ENCODE peak calls at places on chromosomes 4 and X, in seven cellular contexts. One of them, this sample, is unnamed.
A peak's percentile ranks its signal among the peaks of the same experiment; 100 is the strongest.

GRCh38 chr4:121733942-121734341 is 31.0 kb downstream of the SMIM43 start:
- DNase-seq in IMR-90: no peak
- DNase-seq in thyroid gland: no peak
- DNase-seq in hepatocyte: no peak
- DNase-seq in heart left ventricle: no peak
- DNase-seq in stomach: no peak
- DNase-seq in CD4-positive, CD25-positive, alpha-beta regulatory T cell: no peak
- DNase-seq in this sample: no peak

GRCh38 chr4:139530833-139531427 is 25.1 kb downstream of the SETD7 start:
- DNase-seq in IMR-90: no peak
- DNase-seq in thyroid gland: peak; percentile 17
- DNase-seq in hepatocyte: peak; percentile 61
- DNase-seq in heart left ventricle: peak; percentile 34
- DNase-seq in stomach: peak; percentile 65
- DNase-seq in CD4-positive, CD25-positive, alpha-beta regulatory T cell: peak; percentile 34
- DNase-seq in this sample: no peak

GRCh38 chr4:107579099-107579498 is 140.9 kb downstream of the PAPSS1 start:
- DNase-seq in IMR-90: no peak
- DNase-seq in thyroid gland: no peak
- DNase-seq in hepatocyte: no peak
- DNase-seq in heart left ventricle: no peak
- DNase-seq in stomach: no peak
- DNase-seq in CD4-positive, CD25-positive, alpha-beta regulatory T cell: no peak
- DNase-seq in this sample: no peak

GRCh38 chrX:64894454-64895038 is 81.7 kb downstream of the ZC4H2 start:
- DNase-seq in IMR-90: peak; percentile 5
- DNase-seq in thyroid gland: peak; percentile 12
- DNase-seq in hepatocyte: peak; percentile 44
- DNase-seq in heart left ventricle: peak; percentile 32
- DNase-seq in stomach: peak; percentile 48
- DNase-seq in CD4-positive, CD25-positive, alpha-beta regulatory T cell: no peak
- DNase-seq in this sample: no peak

GRCh38 chrX:2820131-2820771 is 8.5 kb upstream of the GYG2 start:
- DNase-seq in IMR-90: no peak
- DNase-seq in thyroid gland: no peak
- DNase-seq in hepatocyte: no peak
- DNase-seq in heart left ventricle: no peak
- DNase-seq in stomach: no peak
- DNase-seq in CD4-positive, CD25-positive, alpha-beta regulatory T cell: no peak
- DNase-seq in this sample: no peak

GRCh38 chr4:101697266-101697665 is 93.3 kb upstream of the BANK1 start:
- DNase-seq in IMR-90: no peak
- DNase-seq in thyroid gland: peak; percentile 3
- DNase-seq in hepatocyte: no peak
- DNase-seq in heart left ventricle: no peak
- DNase-seq in stomach: no peak
- DNase-seq in CD4-positive, CD25-positive, alpha-beta regulatory T cell: no peak
- DNase-seq in this sample: no peak

GRCh38 chrX:107541244-107541643 is 87.1 kb upstream of the PRPS1 start:
- DNase-seq in IMR-90: peak; percentile 52
- DNase-seq in thyroid gland: no peak
- DNase-seq in hepatocyte: peak; percentile 52
- DNase-seq in heart left ventricle: no peak
- DNase-seq in stomach: no peak
- DNase-seq in CD4-positive, CD25-positive, alpha-beta regulatory T cell: no peak
- DNase-seq in this sample: no peak

GRCh38 chr4:45292844-45293243 is 566.5 kb upstream of the GNPDA2 start:
- DNase-seq in IMR-90: no peak
- DNase-seq in thyroid gland: no peak
- DNase-seq in hepatocyte: no peak
- DNase-seq in heart left ventricle: no peak
- DNase-seq in stomach: no peak
- DNase-seq in CD4-positive, CD25-positive, alpha-beta regulatory T cell: no peak
- DNase-seq in this sample: no peak

GRCh38 chr4:24881508-24882071 is 31.3 kb downstream of the CCDC149 start:
- DNase-seq in IMR-90: no peak
- DNase-seq in thyroid gland: no peak
- DNase-seq in hepatocyte: no peak
- DNase-seq in heart left ventricle: no peak
- DNase-seq in stomach: no peak
- DNase-seq in CD4-positive, CD25-positive, alpha-beta regulatory T cell: no peak
- DNase-seq in this sample: no peak

GRCh38 chr4:172750910-172751309 is 417.7 kb upstream of the GALNT7 start:
- DNase-seq in IMR-90: no peak
- DNase-seq in thyroid gland: no peak
- DNase-seq in hepatocyte: no peak
- DNase-seq in heart left ventricle: no peak
- DNase-seq in stomach: no peak
- DNase-seq in CD4-positive, CD25-positive, alpha-beta regulatory T cell: no peak
- DNase-seq in this sample: no peak

GRCh38 chrX:150546711-150547153 is 21.7 kb upstream of the MTM1 start:
- DNase-seq in IMR-90: no peak
- DNase-seq in thyroid gland: peak; percentile 83
- DNase-seq in hepatocyte: peak; percentile 17
- DNase-seq in heart left ventricle: no peak
- DNase-seq in stomach: no peak
- DNase-seq in CD4-positive, CD25-positive, alpha-beta regulatory T cell: no peak
- DNase-seq in this sample: no peak

GRCh38 chrX:48715066-48715465 is 18.5 kb downstream of the SUV39H1 start:
- DNase-seq in IMR-90: peak; percentile 58
- DNase-seq in thyroid gland: no peak
- DNase-seq in hepatocyte: no peak
- DNase-seq in heart left ventricle: no peak
- DNase-seq in stomach: no peak
- DNase-seq in CD4-positive, CD25-positive, alpha-beta regulatory T cell: no peak
- DNase-seq in this sample: no peak

GRCh38 chr4:147481577-147482109 is 746 bp downstream of the EDNRA start:
- DNase-seq in IMR-90: no peak
- DNase-seq in thyroid gland: peak; percentile 54
- DNase-seq in hepatocyte: peak; percentile 25
- DNase-seq in heart left ventricle: no peak
- DNase-seq in stomach: no peak
- DNase-seq in CD4-positive, CD25-positive, alpha-beta regulatory T cell: no peak
- DNase-seq in this sample: no peak

GRCh38 chrX:12411831-12412230 is 273.6 kb downstream of the FRMPD4 start:
- DNase-seq in IMR-90: peak; percentile 10
- DNase-seq in thyroid gland: no peak
- DNase-seq in hepatocyte: no peak
- DNase-seq in heart left ventricle: no peak
- DNase-seq in stomach: no peak
- DNase-seq in CD4-positive, CD25-positive, alpha-beta regulatory T cell: no peak
- DNase-seq in this sample: no peak

GRCh38 chr4:121583396-121583795 is 113.4 kb downstream of the ANXA5 start:
- DNase-seq in IMR-90: no peak
- DNase-seq in thyroid gland: no peak
- DNase-seq in hepatocyte: no peak
- DNase-seq in heart left ventricle: no peak
- DNase-seq in stomach: no peak
- DNase-seq in CD4-positive, CD25-positive, alpha-beta regulatory T cell: no peak
- DNase-seq in this sample: no peak

GRCh38 chrX:47030339-47030738 is 47.9 kb upstream of the RGN start:
- DNase-seq in IMR-90: peak; percentile 68
- DNase-seq in thyroid gland: no peak
- DNase-seq in hepatocyte: peak; percentile 71
- DNase-seq in heart left ventricle: no peak
- DNase-seq in stomach: no peak
- DNase-seq in CD4-positive, CD25-positive, alpha-beta regulatory T cell: no peak
- DNase-seq in this sample: no peak

GRCh38 chr4:1096841-1097240 is 16.5 kb downstream of the RNF212 start:
- DNase-seq in IMR-90: no peak
- DNase-seq in thyroid gland: no peak
- DNase-seq in hepatocyte: no peak
- DNase-seq in heart left ventricle: no peak
- DNase-seq in stomach: no peak
- DNase-seq in CD4-positive, CD25-positive, alpha-beta regulatory T cell: no peak
- DNase-seq in this sample: no peak

GRCh38 chr4:168076989-168077725 is 15.2 kb upstream of the ANXA10 start:
- DNase-seq in IMR-90: peak; percentile 71
- DNase-seq in thyroid gland: peak; percentile 28
- DNase-seq in hepatocyte: peak; percentile 80
- DNase-seq in heart left ventricle: no peak
- DNase-seq in stomach: peak; percentile 75
- DNase-seq in CD4-positive, CD25-positive, alpha-beta regulatory T cell: peak; percentile 1
- DNase-seq in this sample: no peak

GRCh38 chr4:52298444-52298843 is 247.3 kb downstream of the SPATA18 start:
- DNase-seq in IMR-90: no peak
- DNase-seq in thyroid gland: no peak
- DNase-seq in hepatocyte: no peak
- DNase-seq in heart left ventricle: no peak
- DNase-seq in stomach: no peak
- DNase-seq in CD4-positive, CD25-positive, alpha-beta regulatory T cell: no peak
- DNase-seq in this sample: no peak

GRCh38 chr4:138772366-138772765 is 243.2 kb upstream of the NOCT start:
- DNase-seq in IMR-90: no peak
- DNase-seq in thyroid gland: no peak
- DNase-seq in hepatocyte: no peak
- DNase-seq in heart left ventricle: no peak
- DNase-seq in stomach: no peak
- DNase-seq in CD4-positive, CD25-positive, alpha-beta regulatory T cell: no peak
- DNase-seq in this sample: no peak

GRCh38 chr4:75844151-75844662 is 58.0 kb downstream of the PPEF2 start:
- DNase-seq in IMR-90: peak; percentile 96
- DNase-seq in thyroid gland: no peak
- DNase-seq in hepatocyte: peak; percentile 55
- DNase-seq in heart left ventricle: no peak
- DNase-seq in stomach: no peak
- DNase-seq in CD4-positive, CD25-positive, alpha-beta regulatory T cell: no peak
- DNase-seq in this sample: no peak

GRCh38 chrX:93673869-93674271 is at the start of gene FAM133A:
- DNase-seq in IMR-90: peak; percentile 4
- DNase-seq in thyroid gland: no peak
- DNase-seq in hepatocyte: peak; percentile 63
- DNase-seq in heart left ventricle: no peak
- DNase-seq in stomach: no peak
- DNase-seq in CD4-positive, CD25-positive, alpha-beta regulatory T cell: no peak
- DNase-seq in this sample: no peak

GRCh38 chr4:155722816-155723499 is 35.9 kb upstream of the GUCY1B1 start:
- DNase-seq in IMR-90: peak; percentile 77
- DNase-seq in thyroid gland: no peak
- DNase-seq in hepatocyte: no peak
- DNase-seq in heart left ventricle: no peak
- DNase-seq in stomach: no peak
- DNase-seq in CD4-positive, CD25-positive, alpha-beta regulatory T cell: no peak
- DNase-seq in this sample: no peak

GRCh38 chrX:40459576-40460158 is 121.1 kb upstream of the ATP6AP2 start:
- DNase-seq in IMR-90: no peak
- DNase-seq in thyroid gland: no peak
- DNase-seq in hepatocyte: no peak
- DNase-seq in heart left ventricle: no peak
- DNase-seq in stomach: no peak
- DNase-seq in CD4-positive, CD25-positive, alpha-beta regulatory T cell: no peak
- DNase-seq in this sample: no peak

GRCh38 chr4:18689308-18689915 is 667.9 kb upstream of the LCORL start:
- DNase-seq in IMR-90: peak; percentile 66
- DNase-seq in thyroid gland: peak; percentile 31
- DNase-seq in hepatocyte: peak; percentile 83
- DNase-seq in heart left ventricle: no peak
- DNase-seq in stomach: peak; percentile 55
- DNase-seq in CD4-positive, CD25-positive, alpha-beta regulatory T cell: no peak
- DNase-seq in this sample: no peak

GRCh38 chr4:66930216-66930615 is 615.1 kb downstream of the CENPC start:
- DNase-seq in IMR-90: no peak
- DNase-seq in thyroid gland: no peak
- DNase-seq in hepatocyte: no peak
- DNase-seq in heart left ventricle: no peak
- DNase-seq in stomach: no peak
- DNase-seq in CD4-positive, CD25-positive, alpha-beta regulatory T cell: no peak
- DNase-seq in this sample: no peak

GRCh38 chr4:183532823-183533222 is 28.0 kb downstream of the ING2 start:
- DNase-seq in IMR-90: peak; percentile 29
- DNase-seq in thyroid gland: no peak
- DNase-seq in hepatocyte: peak; percentile 21
- DNase-seq in heart left ventricle: no peak
- DNase-seq in stomach: no peak
- DNase-seq in CD4-positive, CD25-positive, alpha-beta regulatory T cell: no peak
- DNase-seq in this sample: no peak

DNA sequence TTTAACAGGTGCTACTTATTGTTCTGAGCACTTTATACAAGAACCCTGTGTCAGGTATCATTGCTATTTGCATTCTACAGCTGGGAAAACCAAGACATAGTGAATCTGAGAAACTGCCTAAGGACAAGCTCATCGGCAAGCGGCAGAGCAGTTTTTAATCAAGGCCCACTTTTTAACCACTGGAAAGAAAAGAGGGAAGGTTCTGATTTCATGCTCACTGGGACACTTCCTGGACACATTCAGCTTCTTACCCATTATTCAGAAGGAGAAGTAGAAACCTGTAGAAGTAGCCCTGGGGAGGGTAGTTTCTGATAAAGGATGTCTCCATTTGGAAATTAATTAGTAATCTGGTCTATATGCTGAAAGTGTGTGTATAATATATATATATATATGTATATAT is 2.5 kb upstream of the LNX1 start:
- DNase-seq in IMR-90: no peak
- DNase-seq in thyroid gland: no peak
- DNase-seq in hepatocyte: no peak
- DNase-seq in heart left ventricle: no peak
- DNase-seq in stomach: no peak
- DNase-seq in CD4-positive, CD25-positive, alpha-beta regulatory T cell: no peak
- DNase-seq in this sample: no peak
- H3K4me1 ChIP-seq in IMR-90: peaks cover 3% of the 10 kb centered on the region
- H3K4me1 ChIP-seq in thyroid gland: peaks cover 27% of the 10 kb centered on the region
- H3K4me1 ChIP-seq in hepatocyte: peaks cover 30% of the 10 kb centered on the region
- H3K4me1 ChIP-seq in heart left ventricle: no peaks in the 10 kb centered on the region
- H3K4me1 ChIP-seq in stomach: peaks cover 42% of the 10 kb centered on the region
- H3K4me1 ChIP-seq in CD4-positive, CD25-positive, alpha-beta regulatory T cell: no peaks in the 10 kb centered on the region
- H3K4me1 ChIP-seq in this sample: peaks cover 20% of the 10 kb centered on the region

GRCh38 chr4:110617095-110617494 is 5.8 kb downstream of the PITX2 start:
- DNase-seq in IMR-90: no peak
- DNase-seq in thyroid gland: no peak
- DNase-seq in hepatocyte: no peak
- DNase-seq in heart left ventricle: no peak
- DNase-seq in stomach: no peak
- DNase-seq in CD4-positive, CD25-positive, alpha-beta regulatory T cell: no peak
- DNase-seq in this sample: no peak
- H3K27ac ChIP-seq in IMR-90: no peak overlapping the region
- H3K27ac ChIP-seq in thyroid gland: no peak overlapping the region
- H3K27ac ChIP-seq in hepatocyte: peak overlapping the region; percentile 89
- H3K27ac ChIP-seq in heart left ventricle: no peak overlapping the region
- H3K27ac ChIP-seq in stomach: no peak overlapping the region
- H3K27ac ChIP-seq in CD4-positive, CD25-positive, alpha-beta regulatory T cell: no peak overlapping the region
- H3K27ac ChIP-seq in this sample: no peak overlapping the region

DNA sequence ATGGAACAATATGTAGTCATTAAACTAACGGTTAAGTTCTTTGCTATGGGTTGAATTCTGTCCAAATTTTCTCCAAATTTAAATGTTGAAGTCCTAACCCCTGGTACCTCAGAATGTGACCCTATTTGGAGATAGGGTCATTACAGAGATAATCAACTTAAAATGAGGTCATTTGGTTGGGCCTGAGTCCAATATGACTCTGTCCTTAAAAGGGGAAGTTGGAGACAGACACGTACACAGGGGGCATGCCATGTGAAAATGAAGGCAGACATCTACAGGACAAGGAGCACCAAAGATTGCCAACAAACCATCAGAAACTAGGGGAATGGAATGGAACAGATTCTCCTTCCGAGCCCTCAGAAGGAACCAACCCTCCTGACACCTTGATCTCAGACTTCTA is 492.0 kb upstream of the FTHL17 start:
- DNase-seq in IMR-90: no peak
- DNase-seq in thyroid gland: no peak
- DNase-seq in hepatocyte: no peak
- DNase-seq in heart left ventricle: no peak
- DNase-seq in stomach: no peak
- DNase-seq in CD4-positive, CD25-positive, alpha-beta regulatory T cell: no peak
- DNase-seq in this sample: no peak
- H3K27me3 ChIP-seq in IMR-90: no peaks in the 10 kb centered on the region
- H3K27me3 ChIP-seq in thyroid gland: no peaks in the 10 kb centered on the region
- H3K27me3 ChIP-seq in hepatocyte: no peaks in the 10 kb centered on the region
- H3K27me3 ChIP-seq in heart left ventricle: no peaks in the 10 kb centered on the region
- H3K27me3 ChIP-seq in stomach: no peaks in the 10 kb centered on the region
- H3K27me3 ChIP-seq in CD4-positive, CD25-positive, alpha-beta regulatory T cell: no peaks in the 10 kb centered on the region
- H3K27me3 ChIP-seq in this sample: no peaks in the 10 kb centered on the region

GRCh38 chr4:146033149-146033548 is 94.5 kb upstream of the ZNF827 start:
- DNase-seq in IMR-90: no peak
- DNase-seq in thyroid gland: peak; percentile 26
- DNase-seq in hepatocyte: peak; percentile 72
- DNase-seq in heart left ventricle: no peak
- DNase-seq in stomach: peak; percentile 74
- DNase-seq in CD4-positive, CD25-positive, alpha-beta regulatory T cell: no peak
- DNase-seq in this sample: no peak
- H3K4me1 ChIP-seq in IMR-90: no peaks in the 10 kb centered on the region
- H3K4me1 ChIP-seq in thyroid gland: no peaks in the 10 kb centered on the region
- H3K4me1 ChIP-seq in hepatocyte: peaks cover 21% of the 10 kb centered on the region
- H3K4me1 ChIP-seq in heart left ventricle: no peaks in the 10 kb centered on the region
- H3K4me1 ChIP-seq in stomach: peaks cover 17% of the 10 kb centered on the region
- H3K4me1 ChIP-seq in CD4-positive, CD25-positive, alpha-beta regulatory T cell: no peaks in the 10 kb centered on the region
- H3K4me1 ChIP-seq in this sample: no peaks in the 10 kb centered on the region

This sample was measured in left ventricle myocardium inferior.